ENCODE peak calls at places on chromosomes 5 and 9, in five cellular contexts. B is colonic mucosa, O is left cardiac atrium, A is A549, X is mucosa of gallbladder. M is an unnamed sample.

GRCh38 chr5:152542741-152543140 is 137.7 kb upstream of the NMUR2 start:
- DNase-seq in B (no peak), O (no peak), X (peak; percentile 14), A (no peak), M (no peak)

GRCh38 chr9:90950600-90950999 is 149.0 kb downstream of the SYK start:
- DNase-seq in O (no peak), B (no peak), A (no peak), X (no peak), M (no peak)

GRCh38 chr9:109781541-109782197 is 1.7 kb downstream of the PALM2AKAP2 start:
- DNase-seq in B (peak; percentile 19), A (no peak), X (no peak), O (no peak), M (no peak)

GRCh38 chr9:8868632-8869031 is 1069.1 kb upstream of the DMAC1 start:
- DNase-seq in O (no peak), B (no peak), X (no peak), A (no peak), M (no peak)

GRCh38 chr5:9468070-9468388 is 77.8 kb downstream of the SEMA5A start:
- DNase-seq in B (peak; percentile 20), O (no peak), A (no peak), X (no peak), M (no peak)

GRCh38 chr5:16937023-16937379 is 913 bp upstream of the MYO10 start:
- DNase-seq in A (no peak), X (peak; percentile 70), B (peak; percentile 82), O (no peak), M (no peak)

GRCh38 chr9:33107762-33108161 is 31.3 kb upstream of the SMU1 start:
- DNase-seq in O (no peak), X (no peak), B (no peak), A (no peak), M (no peak)

GRCh38 chr9:7205806-7206205 is 448.0 kb downstream of the KDM4C start:
- DNase-seq in B (no peak), X (no peak), O (no peak), A (no peak), M (no peak)

GRCh38 chr5:173328896-173329369 is 719 bp upstream of the STC2 start:
- DNase-seq in A (peak; percentile 47), B (no peak), X (no peak), O (no peak), M (no peak)

GRCh38 chr5:2388005-2388361 is 363.5 kb downstream of the IRX2 start:
- DNase-seq in A (no peak), O (no peak), X (no peak), B (no peak), M (no peak)

M was measured in adrenal gland.